ENCODE peak calls at places on chromosomes 11 and 22, in six cellular contexts. N is ovary, E is spleen, J is cardiac muscle cell, T is astrocyte of the spinal cord, Q is HCT116. R is an unnamed sample.

GRCh38 chr22:19759994-19760651 is 455 bp upstream of the TBX1 start:
- DNase-seq in Q (no peak), T (no peak), N (no peak), J (no peak), E (no peak), R (no peak)

GRCh38 chr11:1163321-1163910 is 5.7 kb downstream of the MUC5AC start:
- DNase-seq in Q (no peak), E (no peak), N (peak), J (no peak), T (no peak), R (no peak)

GRCh38 chr22:31055322-31056159 is 25.6 kb upstream of the SMTN start:
- DNase-seq in N (peak), T (peak), E (no peak), Q (no peak), J (peak), R (peak)

GRCh38 chr22:43208703-43209522 is 22.0 kb upstream of the TTLL12 start:
- DNase-seq in J (no peak), Q (no peak), T (no peak), N (no peak), E (no peak), R (no peak)

GRCh38 chr11:104926771-104927470 is 28.7 kb upstream of the CASP12 start:
- DNase-seq in N (no peak), J (no peak), Q (no peak), E (no peak), T (no peak), R (no peak)

GRCh38 chr22:24398409-24398808 is 29.0 kb upstream of the ADORA2A start:
- DNase-seq in Q (no peak), J (no peak), T (no peak), E (no peak), N (no peak), R (peak)

GRCh38 chr11:122696662-122697061 is 41.1 kb downstream of the UBASH3B start:
- DNase-seq in Q (no peak), J (no peak), N (no peak), E (peak), T (no peak), R (no peak)

GRCh38 chr11:115548878-115549528 is 44.8 kb upstream of the CADM1 start:
- DNase-seq in T (no peak), Q (no peak), N (no peak), E (no peak), J (no peak), R (no peak)

GRCh38 chr22:20031732-20032406 is 11.0 kb downstream of the TANGO2 start:
- DNase-seq in Q (no peak), T (no peak), J (no peak), E (no peak), N (no peak), R (no peak)

GRCh38 chr22:45273452-45274075 is 11.2 kb upstream of the UPK3A start:
- DNase-seq in Q (no peak), T (no peak), J (no peak), N (no peak), E (no peak), R (no peak)

GRCh38 chr11:89608234-89608966 is 101.7 kb upstream of the TRIM77 start:
- DNase-seq in E (no peak), T (no peak), J (no peak), N (no peak), Q (no peak), R (no peak)
- H3K4me3 ChIP-seq in E (no peak), T (no peak), J (no peak), N (no peak), Q (no peak), R (no peak)

DNA sequence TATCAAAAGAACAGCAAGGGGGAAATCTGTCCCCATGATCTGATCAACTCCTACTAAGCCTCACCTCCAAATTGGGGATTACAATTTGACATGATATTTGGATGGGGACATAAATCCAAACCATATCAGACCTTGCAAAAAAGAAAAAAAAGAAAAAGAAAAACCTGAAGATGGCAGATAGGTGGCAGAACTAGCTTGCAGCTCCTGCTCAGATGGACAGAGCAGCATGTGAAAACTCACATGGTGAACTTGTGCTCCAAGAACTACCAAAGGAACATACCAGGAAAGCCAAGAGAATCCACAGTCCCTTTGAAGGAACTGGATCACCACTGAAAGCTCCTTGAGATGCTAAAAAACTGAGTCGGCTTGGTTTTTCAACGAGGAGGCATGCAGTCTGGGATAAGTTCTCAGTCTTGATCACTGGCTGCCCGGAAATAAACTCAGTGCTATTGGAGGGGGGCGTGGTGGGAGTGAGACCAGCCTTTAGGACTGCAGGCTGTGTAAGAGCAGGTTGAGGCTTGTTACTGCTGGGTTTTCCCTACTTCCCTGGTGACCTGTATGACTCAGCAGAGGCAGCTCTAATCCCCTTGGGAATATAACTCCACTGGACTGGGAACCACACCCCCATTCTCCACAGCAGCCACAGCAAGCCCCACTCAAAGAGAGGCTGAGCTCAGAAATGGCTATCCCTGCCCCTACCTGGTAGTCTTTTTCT is 358.3 kb upstream of the ARHGAP42 start:
- DNase-seq in E (no peak), Q (no peak), T (no peak), N (no peak), J (no peak), R (peak)
- TF ChIP-seq CTCF in E (no peak), Q (no peak), T (no peak), N (no peak), J (no peak), R (peak)

GRCh38 chr11:62850911-62851806 is 11.8 kb upstream of the WDR74 start:
- DNase-seq in N (no peak), E (peak), T (no peak), J (no peak), Q (peak), R (no peak)

GRCh38 chr11:62852523-62853188 is 13.3 kb upstream of the WDR74 start:
- DNase-seq in J (no peak), T (no peak), N (no peak), E (no peak), Q (no peak), R (no peak)

GRCh38 chr11:62853279-62853965 is 14.0 kb upstream of the WDR74 start:
- DNase-seq in E (no peak), T (no peak), Q (no peak), J (no peak), N (no peak), R (no peak)

GRCh38 chr11:62854013-62854824 is 14.8 kb upstream of the WDR74 start:
- DNase-seq in E (peak), Q (no peak), J (no peak), N (no peak), T (no peak), R (no peak)

GRCh38 chr11:62851807-62852522 is 12.6 kb upstream of the WDR74 start:
- DNase-seq in N (no peak), T (no peak), E (no peak), J (no peak), Q (no peak), R (no peak)
- H3K4me3 ChIP-seq in N (no peak), T (no peak), E (no peak), J (no peak), Q (no peak), R (no peak)

GRCh38 chr22:33470456-33470855 is 412.3 kb upstream of the SYN3 start:
- DNase-seq in Q (no peak), E (no peak), T (no peak), N (no peak), J (no peak), R (no peak)

GRCh38 chr22:33467067-33467466 is 408.9 kb upstream of the SYN3 start:
- DNase-seq in T (no peak), E (no peak), Q (no peak), J (no peak), N (no peak), R (no peak)

GRCh38 chr22:33465554-33465953 is 407.4 kb upstream of the SYN3 start:
- DNase-seq in Q (no peak), N (no peak), E (no peak), T (no peak), J (no peak), R (no peak)

GRCh38 chr22:33464698-33465097 is 406.5 kb upstream of the SYN3 start:
- DNase-seq in T (no peak), N (no peak), Q (no peak), J (no peak), E (no peak), R (no peak)

GRCh38 chr22:33467718-33468117 is 409.5 kb upstream of the SYN3 start:
- DNase-seq in E (no peak), T (no peak), N (no peak), Q (no peak), J (no peak), R (peak)
- TF ChIP-seq CTCF in E (no peak), T (no peak), N (no peak), Q (no peak), J (peak), R (no peak)

GRCh38 chr11:49208006-49208721 is at the start of gene FOLH1:
- DNase-seq in N (peak), J (peak), T (no peak), E (peak), Q (no peak), R (no peak)
- H3K4me3 ChIP-seq in N (peak), J (no peak), T (no peak), E (peak), Q (no peak), R (no peak)